ENCODE peak calls at places on chromosomes 12 and 14, in eight cellular contexts. F is NCI-H1694; J is mucosa of descending colon; Z is cerebellum; L is activated CD4-positive, alpha-beta T cell treated with anti-CD3 and anti-CD28 coated beads for 4 hours; E is GDM1; U is GM12865; A is activated naive CD8-positive, alpha-beta T cell treated with anti-CD3 and anti-CD28 coated beads, Interleukin-2, amount 50 U/mL, for 24 hours. Q is an unnamed sample.

GRCh38 chr12:116736962-116737773 is 701 bp downstream of the SPRING1 start:
- DNase-seq in J (peak; percentile 66), A (peak; percentile 17), U (peak; percentile 5), Z (no peak), E (no peak), F (no peak), L (no peak), Q (no peak)

GRCh38 chr14:75636100-75636692 is 24.5 kb downstream of the ERG28 start:
- DNase-seq in F (peak; percentile 73), Z (peak; percentile 67), E (no peak), J (no peak), A (no peak), U (no peak), L (no peak), Q (peak; percentile 18)

GRCh38 chr12:18864900-18865561 is 127.1 kb downstream of the CAPZA3 start:
- DNase-seq in L (no peak), E (no peak), Z (no peak), J (no peak), F (no peak), A (no peak), U (peak; percentile 23), Q (no peak)

GRCh38 chr12:45281994-45282393 is 66.1 kb downstream of the ANO6 start:
- DNase-seq in J (no peak), E (no peak), U (no peak), L (no peak), Z (no peak), F (no peak), A (no peak), Q (no peak)

GRCh38 chr14:43105305-43105704 is 1401.8 kb downstream of the FSCB start:
- DNase-seq in L (no peak), J (no peak), Z (no peak), A (no peak), E (no peak), F (no peak), U (no peak), Q (no peak)

GRCh38 chr12:59056931-59057330 is 136.6 kb upstream of the LRIG3 start:
- DNase-seq in J (no peak), E (no peak), L (no peak), F (no peak), U (no peak), Z (no peak), A (no peak), Q (no peak)

GRCh38 chr12:107415834-107416233 is 269.8 kb upstream of the PWP1 start:
- DNase-seq in U (no peak), A (no peak), F (no peak), Z (no peak), J (no peak), L (no peak), E (no peak), Q (no peak)

GRCh38 chr14:28767851-28768548 is 1.4 kb downstream of the FOXG1 start:
- DNase-seq in Z (no peak), A (no peak), U (no peak), E (no peak), F (no peak), L (no peak), J (no peak), Q (no peak)

GRCh38 chr14:73755434-73756014 is 41.3 kb upstream of the PNMA1 start:
- DNase-seq in A (no peak), F (no peak), L (peak; percentile 39), J (peak; percentile 83), Z (peak; percentile 47), U (peak; percentile 51), E (no peak), Q (no peak)

GRCh38 chr14:94897583-94897982 is 127.7 kb upstream of the GSC start:
- DNase-seq in U (no peak), A (no peak), F (no peak), Z (no peak), J (no peak), E (no peak), L (no peak), Q (no peak)

GRCh38 chr12:113259499-113259953 is 38.3 kb downstream of the TPCN1 start:
- DNase-seq in A (no peak), F (peak; percentile 59), Z (peak; percentile 50), U (no peak), J (peak; percentile 79), E (no peak), L (no peak), Q (peak; percentile 64)

GRCh38 chr14:101736071-101736470 is 25.4 kb upstream of the PPP2R5C start:
- DNase-seq in U (no peak), Z (no peak), F (no peak), A (no peak), J (no peak), E (no peak), L (no peak), Q (no peak)

GRCh38 chr12:25518512-25518911 is 34.6 kb downstream of the LMNTD1 start:
- DNase-seq in F (no peak), U (no peak), A (peak; percentile 5), J (no peak), L (no peak), E (no peak), Z (no peak), Q (no peak)

GRCh38 chr12:106883421-106883820 is 72.3 kb upstream of the TMEM263 start:
- DNase-seq in F (no peak), Z (no peak), J (no peak), L (no peak), E (no peak), U (no peak), A (no peak), Q (no peak)

GRCh38 chr12:50637870-50638481 is 125.9 kb upstream of the ATF1 start:
- DNase-seq in E (no peak), Z (peak; percentile 61), U (peak; percentile 61), A (no peak), L (no peak), F (peak; percentile 26), J (no peak), Q (peak; percentile 15)

GRCh38 chr14:24339284-24340151 is at the start of gene RIPK3:
- DNase-seq in Z (no peak), E (peak; percentile 23), L (peak; percentile 59), U (peak; percentile 73), F (no peak), A (peak; percentile 67), J (peak; percentile 91), Q (no peak)

GRCh38 chr14:61545716-61546455 is 149.4 kb upstream of the HIF1A start:
- DNase-seq in Z (peak; percentile 36), F (no peak), L (no peak), E (no peak), A (no peak), U (no peak), J (no peak), Q (no peak)

GRCh38 chr14:104221636-104222375 is 83.4 kb downstream of the KIF26A start:
- DNase-seq in L (no peak), E (no peak), J (peak; percentile 46), Z (no peak), F (peak; percentile 73), U (no peak), A (no peak), Q (no peak)

GRCh38 chr12:262817-263216 is at the start of gene SLC6A13:
- DNase-seq in L (no peak), J (no peak), A (no peak), U (no peak), F (no peak), E (no peak), Z (no peak), Q (no peak)

GRCh38 chr14:44961151-44961729 is 507 bp downstream of the KLHL28 start:
- DNase-seq in E (peak; percentile 22), A (peak; percentile 66), F (peak; percentile 38), U (peak; percentile 66), J (peak; percentile 79), L (peak; percentile 58), Z (peak; percentile 54), Q (peak; percentile 80)

GRCh38 chr12:113333877-113334785 is 778 bp downstream of the SLC8B1 start:
- DNase-seq in E (no peak), A (no peak), L (peak; percentile 5), U (no peak), F (no peak), Z (no peak), J (peak; percentile 72), Q (no peak)

GRCh38 chr12:5694759-5695409 is 250.2 kb downstream of the ANO2 start:
- DNase-seq in Z (no peak), A (no peak), J (no peak), L (no peak), U (no peak), F (no peak), E (no peak), Q (no peak)

GRCh38 chr14:37595809-37596595 is 573 bp downstream of the TTC6 start:
- DNase-seq in F (peak; percentile 85), Z (no peak), A (peak; percentile 66), L (peak; percentile 54), J (peak; percentile 91), U (peak; percentile 4), E (no peak), Q (peak; percentile 91)

GRCh38 chr12:75364918-75365317 is 26.0 kb upstream of the GLIPR1L2 start:
- DNase-seq in L (no peak), J (no peak), E (no peak), A (no peak), U (no peak), Z (no peak), F (no peak), Q (no peak)

GRCh38 chr14:92553456-92553855 is 39.9 kb downstream of the RIN3 start:
- DNase-seq in L (no peak), Z (no peak), F (no peak), J (no peak), E (no peak), U (peak; percentile 59), A (no peak), Q (no peak)

GRCh38 chr12:119102714-119103113 is 76.0 kb upstream of the HSPB8 start:
- DNase-seq in E (no peak), L (no peak), U (no peak), F (no peak), Z (no peak), J (no peak), A (no peak), Q (no peak)